ENCODE peak calls at places on chromosomes 4 and X, in four cellular contexts. D is breast epithelium; I is CD4-positive, alpha-beta T cell; Q is A549. M is an unnamed sample.

GRCh38 chr4:136056748-136057147 is 1475.5 kb downstream of the PCDH18 start:
- DNase-seq in D (no peak), I (no peak), Q (no peak), M (no peak)

GRCh38 chr4:87498446-87498900 is 30.7 kb downstream of the SPARCL1 start:
- DNase-seq in D (no peak), I (no peak), Q (no peak), M (no peak)

GRCh38 chr4:69689530-69690111 is 36.6 kb upstream of the UGT2A1 start:
- DNase-seq in D (no peak), I (no peak), Q (peak), M (no peak)

GRCh38 chrX:47539860-47540259 is 21.1 kb upstream of the ARAF start:
- DNase-seq in D (no peak), I (no peak), Q (no peak), M (no peak)

GRCh38 chrX:15343075-15343476 is 7.8 kb upstream of the PIGA start:
- DNase-seq in D (no peak), I (no peak), Q (peak), M (no peak)

GRCh38 chr4:15711762-15712161 is 8.9 kb downstream of the BST1 start:
- DNase-seq in D (no peak), I (no peak), Q (no peak), M (no peak)

GRCh38 chrX:24023972-24024664 is 2.9 kb downstream of the KLHL15 start:
- DNase-seq in D (no peak), I (no peak), Q (no peak), M (no peak)

GRCh38 chr4:159048166-159048886 is 54.6 kb upstream of the RAPGEF2 start:
- DNase-seq in D (peak), I (no peak), Q (peak), M (peak)

GRCh38 chr4:156294577-156294976 is 340.9 kb upstream of the CTSO start:
- DNase-seq in D (no peak), I (no peak), Q (peak), M (no peak)

GRCh38 chrX:7987160-7987992 is 60.2 kb upstream of the PNPLA4 start:
- DNase-seq in D (no peak), I (no peak), Q (no peak), M (no peak)

GRCh38 chr4:168183717-168184571 is 91.6 kb downstream of the ANXA10 start:
- DNase-seq in D (no peak), I (no peak), Q (peak), M (no peak)

GRCh38 chrX:16785247-16786138 is 773 bp upstream of the TXLNG start:
- DNase-seq in D (no peak), I (peak), Q (no peak), M (peak)

GRCh38 chr4:153025402-153025801 is 89.3 kb downstream of the FHDC1 start:
- DNase-seq in D (no peak), I (no peak), Q (no peak), M (no peak)

GRCh38 chr4:108834787-108835384 is 72.0 kb upstream of the ETNPPL start:
- DNase-seq in D (no peak), I (no peak), Q (peak), M (no peak)

GRCh38 chr4:139887962-139888735 is 222.5 kb downstream of the MGST2 start:
- DNase-seq in D (no peak), I (no peak), Q (no peak), M (no peak)

GRCh38 chrX:41335590-41336331 is 1.8 kb downstream of the DDX3X start:
- DNase-seq in D (no peak), I (no peak), Q (no peak), M (no peak)
- H3K27ac ChIP-seq in D (peak), I (peak), Q (peak), M (peak)

GRCh38 chrX:129577877-129578276 is 37.8 kb downstream of the OCRL start:
- DNase-seq in D (no peak), I (no peak), Q (no peak), M (no peak)
- H3K27ac ChIP-seq in D (no peak), I (no peak), Q (no peak), M (no peak)

GRCh38 chrX:103310592-103311400 is at the start of gene BEX2:
- DNase-seq in D (peak), I (peak), Q (peak), M (peak)
- H3K27ac ChIP-seq in D (peak), I (peak), Q (peak), M (peak)

DNA sequence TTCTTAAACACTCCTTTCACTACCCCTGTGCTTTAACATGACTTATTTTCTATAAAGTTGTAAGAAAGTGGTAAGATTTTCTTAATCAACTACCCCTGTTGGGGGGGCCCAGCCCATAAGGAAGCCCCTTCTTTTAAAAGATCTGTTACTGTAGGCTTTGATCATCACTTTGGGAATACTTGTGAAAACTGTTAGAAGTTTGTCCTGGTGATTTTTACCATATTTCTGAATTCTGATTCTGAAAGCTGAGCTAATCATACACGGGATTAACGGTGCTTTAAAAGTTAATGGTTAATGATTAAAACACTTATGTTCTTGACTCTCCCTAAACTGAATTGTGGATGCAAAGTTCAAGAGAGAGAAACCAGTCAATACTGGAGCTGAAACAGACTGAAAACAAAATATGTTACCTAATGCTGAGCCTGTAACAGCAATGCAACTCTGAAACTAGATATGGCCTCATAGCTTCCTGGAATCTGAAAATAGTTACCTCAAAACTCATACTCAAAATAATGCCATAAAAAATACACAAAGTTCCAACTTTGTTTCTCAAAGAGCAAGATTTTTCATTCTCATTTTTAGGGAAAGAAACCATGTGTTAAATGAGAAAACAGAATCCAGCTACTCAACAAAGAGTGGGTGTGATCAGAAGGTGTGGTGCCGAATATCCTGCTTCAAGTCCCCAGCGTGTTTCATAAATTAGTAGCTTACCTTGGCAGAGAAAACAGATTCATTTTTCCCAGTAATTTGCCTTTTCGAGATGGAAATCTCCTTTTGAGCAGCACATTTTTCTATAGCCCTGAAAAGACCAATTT is 31.6 kb downstream of the ADH7 start:
- DNase-seq in D (no peak), I (no peak), Q (no peak), M (no peak)
- H3K27ac ChIP-seq in D (peak), I (no peak), Q (no peak), M (no peak)